ENCODE peak calls at places on chromosomes 1 and 21, in seven cellular contexts. J is GM12878, X is HCT116, M is K562, Y is H1, S is SK-N-SH, E is HepG2. C is an unnamed sample.

GRCh38 chr1:40032240-40032891 is 8.2 kb upstream of the CAP1 start:
- DNase-seq in J (no peak), X (peak), M (peak), Y (no peak), S (peak), E (peak), C (peak)

GRCh38 chr1:119732465-119733168 is 20.9 kb downstream of the PHGDH start:
- DNase-seq in J (no peak), X (no peak), M (no peak), Y (no peak), S (no peak), E (no peak), C (no peak)

GRCh38 chr1:14969006-14969405 is 184.5 kb upstream of the TMEM51 start:
- DNase-seq in J (no peak), X (no peak), M (no peak), Y (no peak), S (no peak), E (no peak), C (no peak)

GRCh38 chr1:159953866-159954515 is at the start of gene SLAMF9:
- DNase-seq in J (no peak), X (no peak), M (no peak), Y (no peak), S (no peak), E (no peak), C (no peak)

GRCh38 chr1:31795801-31796621 is 19.8 kb downstream of the SPOCD1 start:
- DNase-seq in J (no peak), X (no peak), M (peak), Y (no peak), S (peak), E (no peak), C (no peak)

GRCh38 chr21:16770279-16770678 is 742.6 kb upstream of the CXADR start:
- DNase-seq in J (no peak), X (no peak), M (no peak), Y (no peak), S (no peak), E (no peak), C (no peak)

GRCh38 chr1:165854101-165854845 is 26.9 kb downstream of the UCK2 start:
- DNase-seq in J (no peak), X (no peak), M (no peak), Y (no peak), S (no peak), E (no peak), C (peak)

GRCh38 chr21:38520511-38520910 is 22.2 kb upstream of the ERG start:
- DNase-seq in J (no peak), X (no peak), M (no peak), Y (no peak), S (no peak), E (no peak), C (no peak)

GRCh38 chr21:36701912-36702621 is 3.2 kb downstream of the SIM2 start:
- DNase-seq in J (no peak), X (no peak), M (no peak), Y (no peak), S (no peak), E (no peak), C (no peak)
- TF ChIP-seq JUND in J (no peak), X (no peak), M (no peak), Y (no peak), S (no peak), E (no peak), C (no peak)

DNA sequence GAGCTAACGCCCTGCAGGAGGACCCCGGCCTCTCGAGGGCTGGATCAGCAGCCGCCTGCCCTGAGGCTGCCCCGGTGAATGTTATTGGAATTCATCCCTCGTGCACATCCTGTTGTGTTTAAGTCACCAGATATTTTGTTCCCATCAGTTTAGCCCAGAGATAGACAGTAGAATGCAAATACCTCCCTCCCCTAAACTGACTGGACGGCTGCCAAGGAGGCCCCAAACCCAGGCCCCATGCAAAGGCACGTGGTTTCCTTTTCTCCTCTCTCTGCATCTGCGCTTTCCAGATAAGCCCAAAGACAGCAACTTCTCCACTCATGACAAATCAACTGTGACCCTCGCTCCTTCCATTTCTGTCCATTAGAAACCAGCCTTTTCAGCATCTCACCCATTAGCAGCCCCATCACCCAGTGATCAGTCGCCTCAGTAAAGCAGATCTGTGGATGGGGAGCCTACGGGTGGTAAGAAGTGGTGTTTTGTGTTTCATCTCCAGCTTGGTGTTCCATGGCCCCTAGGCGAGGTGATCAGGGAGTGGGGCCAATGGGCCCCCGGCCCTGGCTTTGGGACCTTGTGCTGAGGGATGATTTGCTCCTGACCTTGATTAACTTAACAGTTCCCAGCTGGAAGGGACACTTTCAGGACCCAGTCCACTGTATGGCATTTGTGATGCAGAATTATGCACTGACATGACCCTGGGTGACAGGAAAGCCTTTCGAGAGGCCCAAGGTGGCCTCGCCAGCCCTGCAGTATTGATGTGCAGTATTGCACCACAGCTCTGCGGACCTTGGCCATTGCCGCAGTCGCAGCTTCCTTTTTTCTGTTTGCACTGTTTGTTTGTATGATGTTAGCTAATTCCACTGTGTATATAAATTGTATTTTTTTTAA is 5.2 kb downstream of the NPPA start:
- DNase-seq in J (peak), X (no peak), M (peak), Y (no peak), S (peak), E (peak), C (no peak)
- TF ChIP-seq JUND in J (no peak), X (no peak), M (peak), Y (no peak), S (no peak), E (no peak), C (no peak)

DNA sequence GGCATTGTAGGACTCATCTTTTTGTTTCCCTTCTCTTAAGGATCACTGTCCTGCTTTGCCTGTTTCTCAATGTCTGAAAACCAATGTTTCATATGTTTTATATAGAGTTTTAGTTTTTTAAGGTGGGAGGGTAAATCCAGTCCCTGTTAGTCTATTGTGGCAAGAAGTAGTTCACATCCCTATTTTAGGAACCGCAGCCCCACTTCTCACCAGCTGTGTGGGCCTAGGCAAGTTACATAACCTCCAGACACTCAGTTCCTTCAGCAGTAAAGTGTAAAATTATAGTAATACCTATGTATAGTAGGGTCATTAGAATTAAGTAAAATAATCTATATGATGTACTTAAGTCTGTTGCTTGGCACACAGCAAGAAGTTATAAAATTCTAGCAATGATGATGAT is 105.8 kb upstream of the WLS start:
- DNase-seq in J (no peak), X (no peak), M (no peak), Y (no peak), S (no peak), E (no peak), C (no peak)
- TF ChIP-seq JUND in J (no peak), X (no peak), M (no peak), Y (no peak), S (no peak), E (no peak), C (no peak)

GRCh38 chr21:40453183-40453582 is 393.8 kb downstream of the DSCAM start:
- DNase-seq in J (no peak), X (no peak), M (no peak), Y (no peak), S (no peak), E (no peak), C (no peak)
- TF ChIP-seq JUND in J (no peak), X (no peak), M (no peak), Y (no peak), S (no peak), E (no peak), C (no peak)

DNA sequence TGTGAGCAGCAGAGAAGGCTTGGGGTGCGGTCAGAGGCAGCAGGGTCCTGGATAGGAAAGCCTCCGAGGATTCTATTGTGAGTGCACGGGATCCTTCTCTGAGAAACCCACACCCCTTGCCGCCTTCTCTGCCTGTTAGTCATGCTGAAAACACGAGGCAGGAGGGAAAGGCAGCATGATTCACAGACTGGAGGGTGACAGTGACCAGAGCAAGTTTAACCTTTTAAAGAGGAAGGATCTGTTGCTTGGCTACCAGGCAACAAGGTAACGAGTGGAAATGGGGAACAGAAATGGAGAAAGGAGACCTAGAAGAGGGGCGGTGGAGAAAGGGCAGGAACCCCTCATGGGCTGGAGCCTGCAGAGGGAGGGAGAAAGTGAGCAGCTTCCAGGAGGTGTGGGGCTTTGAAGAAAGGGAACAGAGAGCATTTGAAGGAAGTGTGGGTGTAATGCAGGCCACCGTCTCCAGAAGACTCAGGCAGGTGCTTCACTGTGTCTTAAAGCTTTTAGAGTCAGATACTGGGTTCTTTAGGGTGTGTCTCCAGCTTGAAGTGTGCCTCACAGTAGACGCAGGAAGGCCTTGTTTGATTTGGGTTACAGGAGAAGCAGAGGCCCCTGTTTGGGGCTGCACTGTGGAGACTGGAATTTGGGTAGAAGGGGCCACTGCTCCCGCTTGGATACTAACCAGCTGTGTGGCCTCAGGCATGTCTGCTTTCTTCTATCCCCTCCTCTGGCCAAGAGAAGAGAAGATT is 19.1 kb downstream of the OPTC start:
- DNase-seq in J (no peak), X (peak), M (no peak), Y (no peak), S (no peak), E (peak), C (no peak)
- TF ChIP-seq JUND in J (no peak), X (peak), M (no peak), Y (no peak), S (peak), E (no peak), C (no peak)